ENCODE peak calls at places on chromosomes 6 and 20, in seven cellular contexts. One of them, this sample, is unnamed.

GRCh38 chr6:82033631-82034211 is 213.8 kb downstream of the IBTK start:
- DNase-seq in cardiac fibroblast: peak
- DNase-seq in neural progenitor cell: no peak
- DNase-seq in astrocyte of the spinal cord: no peak
- DNase-seq in GM12878: no peak
- DNase-seq in A549: no peak
- DNase-seq in Calu3: no peak
- DNase-seq in this sample: no peak

GRCh38 chr20:49713779-49714712 is at the start of gene B4GALT5:
- DNase-seq in cardiac fibroblast: peak
- DNase-seq in neural progenitor cell: peak
- DNase-seq in astrocyte of the spinal cord: peak
- DNase-seq in GM12878: no peak
- DNase-seq in A549: peak
- DNase-seq in Calu3: peak
- DNase-seq in this sample: peak

GRCh38 chr6:385614-386013 is 5.9 kb upstream of the IRF4 start:
- DNase-seq in cardiac fibroblast: no peak
- DNase-seq in neural progenitor cell: no peak
- DNase-seq in astrocyte of the spinal cord: no peak
- DNase-seq in GM12878: no peak
- DNase-seq in A549: no peak
- DNase-seq in Calu3: no peak
- DNase-seq in this sample: no peak

GRCh38 chr20:5349448-5349847 is 32.7 kb upstream of the PROKR2 start:
- DNase-seq in cardiac fibroblast: peak
- DNase-seq in neural progenitor cell: no peak
- DNase-seq in astrocyte of the spinal cord: no peak
- DNase-seq in GM12878: no peak
- DNase-seq in A549: no peak
- DNase-seq in Calu3: no peak
- DNase-seq in this sample: no peak

GRCh38 chr6:15914553-15914952 is 214.3 kb upstream of the MYLIP start:
- DNase-seq in cardiac fibroblast: no peak
- DNase-seq in neural progenitor cell: no peak
- DNase-seq in astrocyte of the spinal cord: no peak
- DNase-seq in GM12878: no peak
- DNase-seq in A549: no peak
- DNase-seq in Calu3: no peak
- DNase-seq in this sample: no peak

GRCh38 chr6:44649365-44650025 is 262.0 kb downstream of the CDC5L start:
- DNase-seq in cardiac fibroblast: peak
- DNase-seq in neural progenitor cell: no peak
- DNase-seq in astrocyte of the spinal cord: peak
- DNase-seq in GM12878: no peak
- DNase-seq in A549: no peak
- DNase-seq in Calu3: no peak
- DNase-seq in this sample: no peak

GRCh38 chr20:25025091-25025861 is 32.7 kb downstream of the ACSS1 start:
- DNase-seq in cardiac fibroblast: no peak
- DNase-seq in neural progenitor cell: no peak
- DNase-seq in astrocyte of the spinal cord: no peak
- DNase-seq in GM12878: no peak
- DNase-seq in A549: no peak
- DNase-seq in Calu3: no peak
- DNase-seq in this sample: no peak

GRCh38 chr6:118501816-118502568 is 46.1 kb upstream of the PLN start:
- DNase-seq in cardiac fibroblast: no peak
- DNase-seq in neural progenitor cell: no peak
- DNase-seq in astrocyte of the spinal cord: no peak
- DNase-seq in GM12878: no peak
- DNase-seq in A549: no peak
- DNase-seq in Calu3: no peak
- DNase-seq in this sample: no peak

GRCh38 chr20:56710577-56711465 is 81.7 kb downstream of the TFAP2C start:
- DNase-seq in cardiac fibroblast: peak
- DNase-seq in neural progenitor cell: no peak
- DNase-seq in astrocyte of the spinal cord: peak
- DNase-seq in GM12878: no peak
- DNase-seq in A549: peak
- DNase-seq in Calu3: no peak
- DNase-seq in this sample: no peak

GRCh38 chr6:83221886-83222479 is 28.8 kb downstream of the RWDD2A start:
- DNase-seq in cardiac fibroblast: peak
- DNase-seq in neural progenitor cell: peak
- DNase-seq in astrocyte of the spinal cord: peak
- DNase-seq in GM12878: no peak
- DNase-seq in A549: no peak
- DNase-seq in Calu3: no peak
- DNase-seq in this sample: no peak

GRCh38 chr6:146864300-146864699 is 265.5 kb downstream of the ADGB start:
- DNase-seq in cardiac fibroblast: no peak
- DNase-seq in neural progenitor cell: no peak
- DNase-seq in astrocyte of the spinal cord: no peak
- DNase-seq in GM12878: no peak
- DNase-seq in A549: no peak
- DNase-seq in Calu3: no peak
- DNase-seq in this sample: no peak

GRCh38 chr6:5517781-5518180 is 256.5 kb downstream of the FARS2 start:
- DNase-seq in cardiac fibroblast: no peak
- DNase-seq in neural progenitor cell: no peak
- DNase-seq in astrocyte of the spinal cord: no peak
- DNase-seq in GM12878: no peak
- DNase-seq in A549: no peak
- DNase-seq in Calu3: no peak
- DNase-seq in this sample: no peak

GRCh38 chr6:12472601-12473038 is 182.5 kb downstream of the EDN1 start:
- DNase-seq in cardiac fibroblast: peak
- DNase-seq in neural progenitor cell: no peak
- DNase-seq in astrocyte of the spinal cord: peak
- DNase-seq in GM12878: no peak
- DNase-seq in A549: no peak
- DNase-seq in Calu3: no peak
- DNase-seq in this sample: no peak

GRCh38 chr6:42260424-42260888 is 42.8 kb upstream of the MRPS10 start:
- DNase-seq in cardiac fibroblast: no peak
- DNase-seq in neural progenitor cell: no peak
- DNase-seq in astrocyte of the spinal cord: no peak
- DNase-seq in GM12878: no peak
- DNase-seq in A549: peak
- DNase-seq in Calu3: peak
- DNase-seq in this sample: no peak

GRCh38 chr6:154187203-154187602 is 148.2 kb downstream of the OPRM1 start:
- DNase-seq in cardiac fibroblast: no peak
- DNase-seq in neural progenitor cell: no peak
- DNase-seq in astrocyte of the spinal cord: no peak
- DNase-seq in GM12878: no peak
- DNase-seq in A549: no peak
- DNase-seq in Calu3: no peak
- DNase-seq in this sample: no peak

GRCh38 chr6:141498980-141499379 is 633.7 kb upstream of the GJE1 start:
- DNase-seq in cardiac fibroblast: peak
- DNase-seq in neural progenitor cell: no peak
- DNase-seq in astrocyte of the spinal cord: no peak
- DNase-seq in GM12878: no peak
- DNase-seq in A549: no peak
- DNase-seq in Calu3: no peak
- DNase-seq in this sample: no peak
- TF ChIP-seq CTCF in cardiac fibroblast: no peak
- TF ChIP-seq CTCF in neural progenitor cell: no peak
- TF ChIP-seq CTCF in astrocyte of the spinal cord: no peak
- TF ChIP-seq CTCF in GM12878: no peak
- TF ChIP-seq CTCF in A549: no peak
- TF ChIP-seq CTCF in Calu3: no peak
- TF ChIP-seq CTCF in this sample: no peak

GRCh38 chr20:62622877-62623487 is 19.3 kb upstream of the SLCO4A1 start:
- DNase-seq in cardiac fibroblast: no peak
- DNase-seq in neural progenitor cell: no peak
- DNase-seq in astrocyte of the spinal cord: no peak
- DNase-seq in GM12878: no peak
- DNase-seq in A549: no peak
- DNase-seq in Calu3: no peak
- DNase-seq in this sample: no peak

GRCh38 chr20:62625516-62625915 is 16.8 kb upstream of the SLCO4A1 start:
- DNase-seq in cardiac fibroblast: no peak
- DNase-seq in neural progenitor cell: no peak
- DNase-seq in astrocyte of the spinal cord: no peak
- DNase-seq in GM12878: no peak
- DNase-seq in A549: no peak
- DNase-seq in Calu3: no peak
- DNase-seq in this sample: no peak

GRCh38 chr20:62624719-62625455 is 17.4 kb upstream of the SLCO4A1 start:
- DNase-seq in cardiac fibroblast: no peak
- DNase-seq in neural progenitor cell: no peak
- DNase-seq in astrocyte of the spinal cord: no peak
- DNase-seq in GM12878: no peak
- DNase-seq in A549: no peak
- DNase-seq in Calu3: no peak
- DNase-seq in this sample: no peak

GRCh38 chr20:62623488-62624324 is 18.6 kb upstream of the SLCO4A1 start:
- DNase-seq in cardiac fibroblast: peak
- DNase-seq in neural progenitor cell: peak
- DNase-seq in astrocyte of the spinal cord: peak
- DNase-seq in GM12878: peak
- DNase-seq in A549: peak
- DNase-seq in Calu3: peak
- DNase-seq in this sample: peak

GRCh38 chr20:62624325-62624690 is 18.0 kb upstream of the SLCO4A1 start:
- DNase-seq in cardiac fibroblast: no peak
- DNase-seq in neural progenitor cell: no peak
- DNase-seq in astrocyte of the spinal cord: no peak
- DNase-seq in GM12878: no peak
- DNase-seq in A549: no peak
- DNase-seq in Calu3: peak
- DNase-seq in this sample: no peak
- TF ChIP-seq CTCF in cardiac fibroblast: no peak
- TF ChIP-seq CTCF in neural progenitor cell: peak
- TF ChIP-seq CTCF in astrocyte of the spinal cord: no peak
- TF ChIP-seq CTCF in GM12878: peak
- TF ChIP-seq CTCF in A549: no peak
- TF ChIP-seq CTCF in Calu3: peak
- TF ChIP-seq CTCF in this sample: no peak

DNA sequence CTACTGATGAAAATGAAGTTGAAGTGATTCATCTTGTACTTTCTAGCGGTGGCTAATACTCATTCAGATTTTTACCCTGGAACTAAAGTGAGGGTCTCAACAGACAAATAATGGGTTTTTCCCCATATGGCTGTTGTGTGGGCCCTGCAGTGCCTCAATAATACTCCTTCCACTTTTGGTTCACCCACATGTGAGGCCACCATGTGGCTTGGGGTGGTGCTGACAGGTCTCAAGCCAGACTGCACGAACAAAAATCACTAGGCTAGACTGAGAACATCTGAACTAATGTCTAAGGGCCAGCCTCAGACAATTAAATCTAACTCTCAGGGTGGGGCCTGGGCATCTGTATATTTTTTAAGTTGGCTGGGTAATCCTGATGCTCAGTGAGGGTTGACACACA is 7.9 kb upstream of the COL12A1 start:
- DNase-seq in cardiac fibroblast: no peak
- DNase-seq in neural progenitor cell: no peak
- DNase-seq in astrocyte of the spinal cord: no peak
- DNase-seq in GM12878: no peak
- DNase-seq in A549: no peak
- DNase-seq in Calu3: no peak
- DNase-seq in this sample: no peak
- TF ChIP-seq CTCF in cardiac fibroblast: no peak
- TF ChIP-seq CTCF in neural progenitor cell: peak
- TF ChIP-seq CTCF in astrocyte of the spinal cord: peak
- TF ChIP-seq CTCF in GM12878: peak
- TF ChIP-seq CTCF in A549: no peak
- TF ChIP-seq CTCF in Calu3: no peak
- TF ChIP-seq CTCF in this sample: no peak

GRCh38 chr6:165988306-165988756 is 179.3 kb downstream of the TBXT start:
- DNase-seq in cardiac fibroblast: no peak
- DNase-seq in neural progenitor cell: peak
- DNase-seq in astrocyte of the spinal cord: no peak
- DNase-seq in GM12878: no peak
- DNase-seq in A549: no peak
- DNase-seq in Calu3: no peak
- DNase-seq in this sample: no peak
- TF ChIP-seq CTCF in cardiac fibroblast: no peak
- TF ChIP-seq CTCF in neural progenitor cell: peak
- TF ChIP-seq CTCF in astrocyte of the spinal cord: no peak
- TF ChIP-seq CTCF in GM12878: no peak
- TF ChIP-seq CTCF in A549: no peak
- TF ChIP-seq CTCF in Calu3: no peak
- TF ChIP-seq CTCF in this sample: no peak

GRCh38 chr20:22562620-22563019 is 21.8 kb downstream of the FOXA2 start:
- DNase-seq in cardiac fibroblast: no peak
- DNase-seq in neural progenitor cell: peak
- DNase-seq in astrocyte of the spinal cord: no peak
- DNase-seq in GM12878: no peak
- DNase-seq in A549: no peak
- DNase-seq in Calu3: no peak
- DNase-seq in this sample: no peak
- TF ChIP-seq CTCF in cardiac fibroblast: no peak
- TF ChIP-seq CTCF in neural progenitor cell: no peak
- TF ChIP-seq CTCF in astrocyte of the spinal cord: no peak
- TF ChIP-seq CTCF in GM12878: no peak
- TF ChIP-seq CTCF in A549: no peak
- TF ChIP-seq CTCF in Calu3: no peak
- TF ChIP-seq CTCF in this sample: no peak

GRCh38 chr6:107657755-107658461 is 166.2 kb downstream of the SCML4 start:
- DNase-seq in cardiac fibroblast: peak
- DNase-seq in neural progenitor cell: no peak
- DNase-seq in astrocyte of the spinal cord: peak
- DNase-seq in GM12878: peak
- DNase-seq in A549: no peak
- DNase-seq in Calu3: no peak
- DNase-seq in this sample: no peak
- TF ChIP-seq CTCF in cardiac fibroblast: peak
- TF ChIP-seq CTCF in neural progenitor cell: no peak
- TF ChIP-seq CTCF in astrocyte of the spinal cord: peak
- TF ChIP-seq CTCF in GM12878: peak
- TF ChIP-seq CTCF in A549: no peak
- TF ChIP-seq CTCF in Calu3: no peak
- TF ChIP-seq CTCF in this sample: no peak

DNA sequence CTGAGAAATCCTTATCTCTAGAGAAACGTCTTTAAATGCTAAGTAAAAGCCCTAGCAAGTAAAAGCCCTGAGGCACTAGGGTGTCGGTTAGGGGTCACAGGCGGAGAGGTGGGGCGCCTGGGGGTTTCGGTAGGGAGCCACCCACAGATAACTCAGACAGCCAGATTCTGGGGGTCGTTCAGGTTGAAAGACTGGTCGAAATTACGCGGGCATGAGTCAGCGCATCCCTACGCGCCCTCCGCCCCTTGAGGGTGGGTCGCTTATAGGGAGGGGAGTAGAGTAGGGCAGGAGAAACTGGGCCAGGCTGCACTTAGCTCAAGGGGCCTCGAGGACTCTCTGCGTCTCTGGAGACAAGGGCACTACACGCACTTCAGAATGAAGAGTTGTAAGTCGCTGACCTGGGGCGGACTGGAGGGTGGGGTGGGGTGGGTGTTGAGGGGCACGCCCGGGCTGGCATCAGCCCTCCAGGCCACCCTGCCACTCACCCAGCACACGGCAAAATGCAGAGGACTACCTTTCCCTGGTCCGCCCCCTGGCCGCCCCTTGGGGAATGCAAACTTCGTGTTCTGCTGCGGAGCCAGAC is 598 bp upstream of the PPT2 start:
- DNase-seq in cardiac fibroblast: peak
- DNase-seq in neural progenitor cell: peak
- DNase-seq in astrocyte of the spinal cord: no peak
- DNase-seq in GM12878: no peak
- DNase-seq in A549: peak
- DNase-seq in Calu3: no peak
- DNase-seq in this sample: peak
- TF ChIP-seq CTCF in cardiac fibroblast: peak
- TF ChIP-seq CTCF in neural progenitor cell: peak
- TF ChIP-seq CTCF in astrocyte of the spinal cord: peak
- TF ChIP-seq CTCF in GM12878: no peak
- TF ChIP-seq CTCF in A549: no peak
- TF ChIP-seq CTCF in Calu3: no peak
- TF ChIP-seq CTCF in this sample: no peak

This sample was measured in mesothelial cell of epicardium.